ENCODE peak calls at places on chromosome 20, in seven cellular contexts. M is foreskin keratinocyte; N is CD4-positive, alpha-beta memory T cell; R is ovary; P is tibial artery; A is cardiac muscle cell; V is upper lobe of right lung. G is an unnamed sample.

GRCh38 chr20:1657556-1658334 is at the start of gene SIRPG:
- DNase-seq in P (no peak), R (no peak), M (no peak), N (peak; percentile 37), V (no peak), A (no peak), G (no peak)

GRCh38 chr20:20060234-20060998 is 8.1 kb downstream of the CFAP61 start:
- DNase-seq in R (no peak), N (no peak), V (no peak), M (no peak), A (no peak), P (no peak), G (no peak)

GRCh38 chr20:52060794-52061714 is 130.5 kb downstream of the ZFP64 start:
- DNase-seq in A (peak; percentile 30), P (no peak), V (no peak), N (no peak), R (no peak), M (no peak), G (no peak)

GRCh38 chr20:41004561-41005360 is 23.9 kb upstream of the TOP1 start:
- DNase-seq in A (no peak), V (peak; percentile 22), M (peak; percentile 72), R (no peak), N (no peak), P (peak; percentile 48), G (no peak)

GRCh38 chr20:1377984-1378742 is 14.7 kb downstream of the FKBP1A start:
- DNase-seq in N (no peak), M (peak; percentile 82), V (no peak), P (no peak), R (no peak), A (no peak), G (no peak)

GRCh38 chr20:49620364-49621240 is 52.7 kb upstream of the PTGIS start:
- DNase-seq in R (peak; percentile 7), M (no peak), P (peak; percentile 17), A (no peak), V (peak; percentile 35), N (peak; percentile 11), G (peak; percentile 88)

GRCh38 chr20:63230800-63231268 is 4.9 kb upstream of the BIRC7 start:
- DNase-seq in M (no peak), P (no peak), V (no peak), R (peak; percentile 77), N (no peak), A (peak; percentile 83), G (peak; percentile 24)

GRCh38 chr20:549720-550496 is 6.3 kb upstream of the CSNK2A1 start:
- DNase-seq in V (no peak), N (no peak), M (no peak), P (no peak), A (no peak), R (no peak), G (no peak)

GRCh38 chr20:48541581-48542071 is 286.2 kb downstream of the PREX1 start:
- DNase-seq in V (no peak), P (no peak), A (no peak), R (no peak), M (no peak), N (no peak), G (peak; percentile 83)

GRCh38 chr20:45323731-45324130 is 15.6 kb upstream of the MATN4 start:
- DNase-seq in R (no peak), N (no peak), M (peak; percentile 67), V (no peak), A (no peak), P (no peak), G (no peak)

GRCh38 chr20:46694484-46694883 is 5.2 kb upstream of the TP53RK start:
- DNase-seq in R (no peak), A (peak; percentile 67), M (no peak), V (no peak), N (no peak), P (no peak), G (peak; percentile 38)

GRCh38 chr20:22430154-22430745 is 154.1 kb downstream of the FOXA2 start:
- DNase-seq in R (no peak), N (no peak), P (no peak), A (no peak), V (no peak), M (no peak), G (no peak)

GRCh38 chr20:2869381-2869780 is 3.9 kb upstream of the PTPRA start:
- DNase-seq in M (no peak), A (no peak), P (no peak), R (no peak), V (no peak), N (no peak), G (no peak)

GRCh38 chr20:42604998-42605970 is 584.4 kb downstream of the PTPRT start:
- DNase-seq in M (no peak), N (no peak), V (no peak), R (no peak), A (no peak), P (no peak), G (no peak)

GRCh38 chr20:17969276-17969883 is 562 bp downstream of the MGME1 start:
- DNase-seq in M (no peak), N (no peak), P (no peak), A (peak; percentile 50), V (no peak), R (no peak), G (peak; percentile 45)

GRCh38 chr20:16020971-16021370 is 552.3 kb downstream of the KIF16B start:
- DNase-seq in R (no peak), A (no peak), N (no peak), M (peak; percentile 86), V (no peak), P (no peak), G (no peak)

GRCh38 chr20:34185766-34186620 is 55.2 kb upstream of the ASIP start:
- DNase-seq in R (no peak), P (no peak), M (no peak), A (no peak), V (no peak), N (no peak), G (no peak)

GRCh38 chr20:63343460-63344150 is 17.5 kb downstream of the CHRNA4 start:
- DNase-seq in N (no peak), V (no peak), R (no peak), P (no peak), A (no peak), M (no peak), G (no peak)

GRCh38 chr20:8431538-8432434 is 299.7 kb downstream of the PLCB1 start:
- DNase-seq in N (no peak), V (peak; percentile 62), R (peak; percentile 82), M (no peak), A (peak; percentile 4), P (no peak), G (no peak)

DNA sequence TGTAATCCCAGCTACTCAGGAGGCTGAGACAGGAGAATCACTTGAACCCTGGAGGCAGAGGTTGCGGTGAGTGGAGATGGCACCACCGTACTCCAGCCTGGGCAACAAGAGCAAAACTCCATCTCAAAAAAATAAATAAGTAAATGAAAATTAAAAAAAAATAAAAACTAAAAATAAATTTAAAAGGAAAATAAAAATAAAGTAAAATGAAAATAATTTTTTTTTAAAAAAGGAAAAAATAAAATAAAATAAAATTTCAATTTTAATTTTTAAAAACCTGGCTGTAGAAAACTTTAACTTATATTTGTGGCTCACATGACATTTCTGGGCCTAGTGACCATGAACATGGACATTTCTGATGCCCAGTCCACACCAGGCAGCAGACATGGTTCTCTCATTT is 16.1 kb downstream of the HCK start:
- DNase-seq in N (no peak), A (no peak), P (no peak), R (no peak), V (no peak), M (no peak), G (no peak)
- H3K27me3 ChIP-seq in N (no peaks in the 10 kb centered on the region), A (no peaks in the 10 kb centered on the region), P (peaks cover 21% of the 10 kb centered on the region), R (no peaks in the 10 kb centered on the region), V (no peaks in the 10 kb centered on the region), M (peaks cover 28% of the 10 kb centered on the region), G (peaks cover 40% of the 10 kb centered on the region)

GRCh38 chr20:53294804-53295203 is 298.8 kb downstream of the ZNF217 start:
- DNase-seq in A (no peak), V (no peak), R (no peak), P (no peak), M (no peak), N (no peak), G (no peak)

GRCh38 chr20:53296451-53297153 is 297.0 kb downstream of the ZNF217 start:
- DNase-seq in V (no peak), P (no peak), M (no peak), N (no peak), A (no peak), R (no peak), G (no peak)

GRCh38 chr20:53298260-53298659 is 295.4 kb downstream of the ZNF217 start:
- DNase-seq in P (no peak), R (no peak), A (no peak), M (no peak), V (no peak), N (no peak), G (no peak)

GRCh38 chr20:53298900-53299299 is 294.7 kb downstream of the ZNF217 start:
- DNase-seq in N (no peak), A (no peak), V (no peak), M (no peak), R (no peak), P (no peak), G (no peak)

DNA sequence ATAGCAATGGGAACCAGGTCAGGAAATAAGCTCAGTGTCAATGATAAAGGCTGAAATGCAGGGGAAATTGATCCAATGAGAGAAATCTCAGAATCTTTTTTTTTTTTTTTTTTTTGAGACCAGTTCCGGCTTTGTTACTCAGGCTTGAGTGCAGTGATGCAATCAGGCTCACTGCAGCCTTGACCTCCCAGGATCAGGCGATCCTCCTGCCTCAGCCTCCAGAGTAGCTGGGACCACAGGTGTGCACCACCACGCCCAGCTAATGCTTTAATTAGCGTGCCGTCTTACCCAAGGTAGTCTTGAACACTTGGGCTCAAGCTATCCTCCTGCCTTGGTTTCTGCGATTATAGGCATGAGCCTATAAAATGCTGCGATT is 296.5 kb downstream of the ZNF217 start:
- DNase-seq in M (no peak), V (no peak), A (no peak), P (no peak), R (no peak), N (no peak), G (no peak)
- H3K27me3 ChIP-seq in M (no peaks in the 10 kb centered on the region), V (no peaks in the 10 kb centered on the region), A (no peaks in the 10 kb centered on the region), P (no peaks in the 10 kb centered on the region), R (no peaks in the 10 kb centered on the region), N (no peaks in the 10 kb centered on the region), G (no peaks in the 10 kb centered on the region)

GRCh38 chr20:4245542-4245941 is 230.2 kb upstream of the RNF24 start:
- DNase-seq in P (no peak), M (no peak), N (no peak), V (no peak), A (no peak), R (no peak), G (no peak)

GRCh38 chr20:4246428-4246827 is 231.1 kb upstream of the RNF24 start:
- DNase-seq in V (no peak), R (no peak), M (no peak), N (no peak), A (no peak), P (no peak), G (no peak)

GRCh38 chr20:4244700-4245485 is 229.5 kb upstream of the RNF24 start:
- DNase-seq in R (no peak), A (no peak), N (no peak), V (no peak), P (no peak), M (no peak), G (no peak)

GRCh38 chr20:4247898-4248858 is 232.8 kb upstream of the RNF24 start:
- DNase-seq in M (no peak), P (no peak), N (no peak), R (no peak), V (no peak), A (no peak), G (no peak)

GRCh38 chr20:4247261-4247660 is 231.9 kb upstream of the RNF24 start:
- DNase-seq in R (no peak), V (no peak), M (no peak), P (no peak), A (no peak), N (no peak), G (no peak)
- H3K27me3 ChIP-seq in R (no peaks in the 10 kb centered on the region), V (peaks cover 51% of the 10 kb centered on the region), M (peaks cover 81% of the 10 kb centered on the region), P (peaks cover 38% of the 10 kb centered on the region), A (peaks cover 90% of the 10 kb centered on the region), N (no peaks in the 10 kb centered on the region), G (no peaks in the 10 kb centered on the region)

GRCh38 chr20:25487975-25488374 is 80.5 kb downstream of the GINS1 start:
- DNase-seq in R (no peak), M (no peak), V (no peak), A (no peak), P (no peak), N (no peak), G (no peak)
- H3K27me3 ChIP-seq in R (no peaks in the 10 kb centered on the region), M (no peaks in the 10 kb centered on the region), V (no peaks in the 10 kb centered on the region), A (no peaks in the 10 kb centered on the region), P (no peaks in the 10 kb centered on the region), N (no peaks in the 10 kb centered on the region), G (no peaks in the 10 kb centered on the region)